ENCODE peak calls at places on chromosomes 1 and 21, in six cellular contexts. P, A, X, V, E and M are unnamed samples.
A peak's percentile ranks its signal among the peaks of the same experiment; 100 is the strongest.

GRCh38 chr1:246280551-246280950 is 226.5 kb downstream of the SMYD3 start:
- DNase-seq in P (peak; percentile 41), A (no peak), X (no peak), V (no peak), E (no peak), M (no peak)

GRCh38 chr1:203858055-203858454 is 3.3 kb upstream of the SNRPE start:
- DNase-seq in P (peak; percentile 10), A (no peak), X (no peak), V (peak; percentile 27), E (no peak), M (no peak)

GRCh38 chr1:230206976-230207375 is 139.9 kb downstream of the GALNT2 start:
- DNase-seq in P (no peak), A (no peak), X (no peak), V (no peak), E (no peak), M (no peak)

GRCh38 chr1:19811206-19811851 is 3.8 kb downstream of the RNF186 start:
- DNase-seq in P (peak; percentile 32), A (no peak), X (peak; percentile 26), V (no peak), E (peak; percentile 36), M (peak; percentile 56)

GRCh38 chr1:213983589-213984386 is 4.0 kb upstream of the PROX1 start:
- DNase-seq in P (no peak), A (no peak), X (no peak), V (no peak), E (no peak), M (no peak)

GRCh38 chr1:154558610-154559495 is at the start of gene UBE2Q1:
- DNase-seq in P (peak; percentile 99), A (peak; percentile 100), X (peak; percentile 100), V (peak; percentile 99), E (peak; percentile 99), M (peak; percentile 100)

GRCh38 chr21:22311741-22312462 is 1313.7 kb downstream of the NCAM2 start:
- DNase-seq in P (no peak), A (no peak), X (no peak), V (no peak), E (no peak), M (no peak)

GRCh38 chr21:38229260-38229877 is 27.4 kb upstream of the KCNJ15 start:
- DNase-seq in P (no peak), A (no peak), X (no peak), V (no peak), E (no peak), M (no peak)

GRCh38 chr1:214573386-214574358 is 22.3 kb upstream of the PTPN14 start:
- DNase-seq in P (no peak), A (no peak), X (no peak), V (no peak), E (no peak), M (no peak)

GRCh38 chr1:36881541-36881940 is 152.8 kb downstream of the GRIK3 start:
- DNase-seq in P (no peak), A (no peak), X (no peak), V (no peak), E (peak; percentile 15), M (no peak)

GRCh38 chr1:1021010-1021845 is 1.3 kb downstream of the AGRN start:
- DNase-seq in P (peak; percentile 86), A (peak; percentile 93), X (no peak), V (no peak), E (peak; percentile 79), M (peak; percentile 88)

GRCh38 chr21:33541105-33541711 is 709 bp downstream of the GART start:
- DNase-seq in P (no peak), A (no peak), X (peak; percentile 20), V (no peak), E (no peak), M (peak; percentile 34)

DNA sequence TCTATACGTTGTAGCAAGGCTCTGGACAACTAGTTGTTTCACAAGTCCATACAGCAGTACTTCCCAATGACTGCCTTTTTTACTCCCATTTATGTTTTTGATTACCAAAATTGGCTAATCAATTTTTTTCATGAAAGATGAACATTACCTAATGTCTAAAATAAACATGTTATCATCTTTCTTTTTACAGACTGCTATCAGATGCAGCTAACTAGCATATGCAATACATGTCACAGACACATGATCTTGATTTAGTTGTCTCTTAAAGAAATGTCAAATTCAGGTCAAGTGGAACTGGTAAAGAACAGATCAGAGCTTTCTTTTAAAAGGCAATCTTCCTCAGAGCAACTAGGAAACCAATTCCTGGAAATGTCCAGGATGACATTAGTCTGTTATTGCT is 630 bp upstream of the DBT start:
- DNase-seq in P (no peak), A (no peak), X (no peak), V (no peak), E (no peak), M (no peak)
- H3K4me3 ChIP-seq in P (peak overlapping the region; percentile 10), A (peak overlapping the region; percentile 97), X (peak overlapping the region; percentile 93), V (peak overlapping the region; percentile 73), E (no peak overlapping the region), M (no peak overlapping the region)

DNA sequence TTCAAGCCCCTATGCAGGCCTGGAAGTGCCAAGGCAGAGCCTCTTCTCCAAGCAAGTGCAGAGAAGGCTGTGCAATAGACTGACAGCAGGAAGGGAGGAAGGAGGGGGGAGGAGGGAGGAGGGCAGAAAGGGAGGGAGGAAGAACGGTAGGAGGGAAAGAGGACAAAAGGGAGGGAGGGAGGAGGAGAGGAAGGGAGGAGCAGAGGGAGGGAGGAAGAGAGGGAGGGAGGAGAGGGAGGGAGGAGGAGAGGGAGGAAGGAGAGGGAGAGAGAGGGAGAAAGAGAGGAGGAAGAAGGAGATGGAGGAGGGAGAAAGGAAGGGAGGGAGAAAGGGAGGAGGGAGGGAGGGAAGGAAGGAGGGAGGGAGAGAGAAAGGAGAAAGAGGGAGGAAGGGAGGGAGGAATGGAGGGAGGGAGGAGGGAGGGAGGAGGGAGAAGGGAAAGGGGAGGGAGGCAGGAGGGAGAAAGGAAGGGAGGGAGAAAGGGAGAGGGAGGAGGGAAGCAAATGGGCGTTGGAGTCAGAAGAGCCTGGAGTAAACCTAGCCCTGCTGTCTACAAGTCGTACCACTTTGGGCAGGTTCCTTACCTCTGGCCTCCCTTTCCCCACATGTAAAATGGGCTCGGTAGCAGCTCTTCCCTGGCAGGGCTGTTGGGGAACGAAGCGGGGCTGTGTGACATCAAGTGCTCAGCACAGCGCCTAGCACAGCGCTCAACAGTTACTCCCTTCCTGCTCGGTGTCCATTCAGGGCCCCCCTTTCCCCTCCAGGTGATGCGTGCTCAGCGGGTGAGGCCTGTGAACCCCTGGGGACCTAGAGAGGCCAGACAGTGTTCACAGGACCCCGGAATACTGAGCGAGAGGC is 244.6 kb downstream of the NPHP4 start:
- DNase-seq in P (no peak), A (no peak), X (no peak), V (no peak), E (no peak), M (no peak)
- H3K9me3 ChIP-seq in P (no peaks in the 10 kb centered on the region), A (no peaks in the 10 kb centered on the region), X (no peaks in the 10 kb centered on the region), V (no peaks in the 10 kb centered on the region), E (no peaks in the 10 kb centered on the region), M (no peaks in the 10 kb centered on the region)

GRCh38 chr1:161258439-161259386 is at the start of gene PCP4L1:
- DNase-seq in P (peak; percentile 75), A (peak; percentile 82), X (peak; percentile 16), V (peak; percentile 18), E (peak; percentile 69), M (peak; percentile 47)
- H3K4me3 ChIP-seq in P (peak within 1 kb of the TSS; percentile 42), A (peak within 1 kb of the TSS; percentile 52), X (no peak within 1 kb of the TSS), V (peak within 1 kb of the TSS; percentile 35), E (peak within 1 kb of the TSS; percentile 28), M (no peak within 1 kb of the TSS)

GRCh38 chr1:160538985-160539651 is 16.1 kb upstream of the SLAMF6 start:
- DNase-seq in P (peak; percentile 65), A (no peak), X (no peak), V (no peak), E (no peak), M (no peak)
- H3K9me3 ChIP-seq in P (no peaks in the 10 kb centered on the region), A (peaks cover 4% of the 10 kb centered on the region), X (no peaks in the 10 kb centered on the region), V (no peaks in the 10 kb centered on the region), E (no peaks in the 10 kb centered on the region), M (peaks cover 11% of the 10 kb centered on the region)

GRCh38 chr1:5678759-5679158 is 313.5 kb downstream of the NPHP4 start:
- DNase-seq in P (no peak), A (no peak), X (no peak), V (no peak), E (no peak), M (no peak)
- H3K4me3 ChIP-seq in P (no peak overlapping the region), A (no peak overlapping the region), X (no peak overlapping the region), V (no peak overlapping the region), E (no peak overlapping the region), M (no peak overlapping the region)

GRCh38 chr21:39851219-39851618 is 16.0 kb upstream of the PCP4 start:
- DNase-seq in P (no peak), A (no peak), X (no peak), V (no peak), E (no peak), M (no peak)

GRCh38 chr21:39849014-39849655 is 18.1 kb upstream of the PCP4 start:
- DNase-seq in P (peak; percentile 40), A (no peak), X (no peak), V (no peak), E (no peak), M (no peak)

GRCh38 chr21:39847877-39848276 is 19.4 kb upstream of the PCP4 start:
- DNase-seq in P (no peak), A (no peak), X (no peak), V (no peak), E (no peak), M (no peak)

GRCh38 chr21:39852021-39852721 is 15.1 kb upstream of the PCP4 start:
- DNase-seq in P (peak; percentile 48), A (no peak), X (no peak), V (no peak), E (no peak), M (no peak)

DNA sequence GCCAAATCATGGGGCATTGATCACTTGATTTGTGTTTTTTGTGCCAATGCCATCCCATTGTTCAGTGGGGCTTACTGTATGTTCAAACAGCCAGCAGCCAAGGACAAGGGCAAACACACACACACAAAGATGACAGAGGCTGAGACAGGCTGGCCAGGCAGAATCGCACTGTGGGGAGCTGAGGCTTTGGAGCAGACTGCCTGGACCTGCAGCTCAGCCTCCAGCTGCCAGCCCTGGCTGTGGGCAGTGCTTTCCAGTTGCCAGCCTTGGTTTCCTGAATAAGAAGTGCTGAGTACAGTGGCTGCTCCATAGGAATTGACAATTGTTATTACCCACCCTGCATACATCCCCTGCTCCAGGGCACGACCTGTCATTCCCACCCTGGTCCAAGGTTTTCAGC is 16.9 kb upstream of the PCP4 start:
- DNase-seq in P (no peak), A (no peak), X (no peak), V (no peak), E (no peak), M (no peak)
- H3K9me3 ChIP-seq in P (no peaks in the 10 kb centered on the region), A (no peaks in the 10 kb centered on the region), X (no peaks in the 10 kb centered on the region), V (no peaks in the 10 kb centered on the region), E (no peaks in the 10 kb centered on the region), M (no peaks in the 10 kb centered on the region)

DNA sequence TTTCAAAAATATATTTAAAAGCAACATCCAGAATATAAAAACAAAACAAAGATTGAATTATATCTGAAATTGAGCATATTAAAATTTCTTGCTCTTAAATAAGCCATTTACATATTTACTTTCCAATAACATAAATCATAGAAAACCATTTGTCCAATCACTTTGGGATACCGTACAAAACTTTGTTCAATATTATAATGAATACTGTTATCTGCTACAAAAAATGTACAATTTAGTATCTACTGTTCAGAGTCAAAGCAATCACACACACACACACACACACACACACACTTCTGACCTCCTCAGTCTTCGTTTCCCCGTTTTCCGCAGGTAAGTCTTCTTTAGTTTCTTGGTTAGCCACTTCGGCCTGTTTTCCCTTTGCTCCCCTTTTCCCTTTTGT is 4.0 kb downstream of the HMGN1 start:
- DNase-seq in P (no peak), A (no peak), X (no peak), V (no peak), E (no peak), M (no peak)
- H3K4me3 ChIP-seq in P (no peak overlapping the region), A (no peak overlapping the region), X (no peak overlapping the region), V (no peak overlapping the region), E (no peak overlapping the region), M (no peak overlapping the region)

GRCh38 chr1:50038235-50038809 is 14.6 kb upstream of the AGBL4 start:
- DNase-seq in P (no peak), A (no peak), X (no peak), V (no peak), E (no peak), M (no peak)
- H3K9me3 ChIP-seq in P (no peaks in the 10 kb centered on the region), A (no peaks in the 10 kb centered on the region), X (no peaks in the 10 kb centered on the region), V (no peaks in the 10 kb centered on the region), E (no peaks in the 10 kb centered on the region), M (no peaks in the 10 kb centered on the region)